ENCODE peak calls at places on chromosomes 3 and 15, in eight cellular contexts. I, M, H, Z, G, Q, Y and R are unnamed samples.
A peak's percentile ranks its signal among the peaks of the same experiment; 100 is the strongest.

GRCh38 chr15:62775932-62776331 is 266.6 kb upstream of the TPM1 start:
- DNase-seq in I (no peak), G (no peak), H (no peak), Y (no peak), Q (no peak), Z (no peak), M (no peak), R (no peak)

GRCh38 chr15:89645680-89646079 is 9.6 kb downstream of the KIF7 start:
- DNase-seq in Y (no peak), G (no peak), I (no peak), Z (no peak), Q (no peak), M (no peak), H (no peak), R (no peak)

GRCh38 chr15:66858423-66859207 is 156.6 kb downstream of the SMAD6 start:
- DNase-seq in G (no peak), M (no peak), Q (peak; percentile 30), H (no peak), Z (no peak), I (no peak), Y (no peak), R (no peak)

GRCh38 chr3:42660898-42661297 is 7.4 kb downstream of the ZBTB47 start:
- DNase-seq in I (peak; percentile 64), Y (peak; percentile 70), M (no peak), H (no peak), Z (no peak), G (no peak), Q (no peak), R (peak; percentile 42)

GRCh38 chr3:171163724-171164465 is 137.4 kb upstream of the SLC2A2 start:
- DNase-seq in Q (peak; percentile 16), Y (no peak), Z (peak; percentile 68), M (no peak), G (no peak), I (no peak), H (no peak), R (no peak)

GRCh38 chr3:45034612-45035252 is 8.6 kb downstream of the CLEC3B start:
- DNase-seq in Y (peak; percentile 65), M (no peak), H (peak; percentile 87), Q (no peak), I (peak; percentile 82), Z (no peak), G (peak; percentile 67), R (peak; percentile 35)

GRCh38 chr3:182323126-182323727 is 470.1 kb upstream of the ATP11B start:
- DNase-seq in Y (no peak), M (no peak), Z (no peak), G (no peak), H (no peak), Q (no peak), I (no peak), R (no peak)

GRCh38 chr3:79202471-79203143 is 565.2 kb downstream of the ROBO1 start:
- DNase-seq in M (no peak), I (no peak), Y (no peak), H (no peak), G (no peak), Q (no peak), Z (no peak), R (no peak)

GRCh38 chr3:159765025-159765859 is 223.4 kb upstream of the IL12A start:
- DNase-seq in Q (peak; percentile 99), M (peak; percentile 98), H (no peak), Y (peak; percentile 68), Z (peak; percentile 98), G (peak; percentile 69), I (peak; percentile 82), R (no peak)

GRCh38 chr3:55474213-55474632 is 12.9 kb downstream of the WNT5A start:
- DNase-seq in H (no peak), M (no peak), Z (no peak), I (no peak), Y (no peak), Q (peak; percentile 47), G (no peak), R (no peak)

GRCh38 chr3:54897028-54897711 is 30.7 kb downstream of the LRTM1 start:
- DNase-seq in Z (no peak), Q (peak; percentile 88), G (no peak), Y (no peak), H (no peak), M (peak; percentile 86), I (no peak), R (no peak)

GRCh38 chr3:197298858-197299854 is 744 bp upstream of the DLG1 start:
- DNase-seq in H (peak; percentile 23), Z (peak; percentile 84), M (no peak), Y (peak; percentile 43), I (peak; percentile 47), G (peak; percentile 26), Q (peak; percentile 28), R (peak; percentile 66)

GRCh38 chr3:194396561-194396896 is 2.5 kb downstream of the GP5 start:
- DNase-seq in H (no peak), M (no peak), Z (no peak), Q (no peak), I (no peak), Y (no peak), G (no peak), R (no peak)

GRCh38 chr15:27989428-27989827 is 109.7 kb downstream of the OCA2 start:
- DNase-seq in I (no peak), M (no peak), Y (no peak), Q (no peak), H (no peak), Z (no peak), G (no peak), R (no peak)

GRCh38 chr3:193869221-193870201 is 266.4 kb upstream of the HES1 start:
- DNase-seq in Q (peak; percentile 96), Y (peak; percentile 39), H (peak; percentile 19), I (peak; percentile 68), Z (peak; percentile 97), G (peak; percentile 51), M (peak; percentile 91), R (no peak)

GRCh38 chr3:191412764-191413163 is 48.2 kb upstream of the PYDC2 start:
- DNase-seq in Z (peak; percentile 80), I (no peak), Y (no peak), H (no peak), Q (peak; percentile 92), G (no peak), M (peak; percentile 97), R (no peak)

GRCh38 chr15:68774120-68774519 is 46.6 kb downstream of the ANP32A start:
- DNase-seq in H (no peak), Q (no peak), Z (no peak), G (no peak), Y (no peak), I (no peak), M (no peak), R (no peak)

GRCh38 chr3:165389064-165389463 is 192.9 kb upstream of the SLITRK3 start:
- DNase-seq in Y (no peak), I (no peak), G (no peak), H (no peak), Q (no peak), M (no peak), Z (no peak), R (no peak)

GRCh38 chr3:44885618-44886017 is 11.2 kb downstream of the TGM4 start:
- DNase-seq in Q (peak; percentile 95), I (no peak), Z (peak; percentile 97), M (peak; percentile 96), H (no peak), G (no peak), Y (peak; percentile 75), R (no peak)

GRCh38 chr3:186823391-186823790 is 17.1 kb upstream of the RFC4 start:
- DNase-seq in Z (no peak), G (no peak), H (no peak), Y (no peak), M (peak; percentile 44), Q (peak; percentile 56), I (no peak), R (no peak)

GRCh38 chr3:13834258-13835035 is 45.4 kb downstream of the WNT7A start:
- DNase-seq in M (no peak), Y (no peak), G (no peak), Q (no peak), H (no peak), I (no peak), Z (no peak), R (no peak)

GRCh38 chr3:89859738-89860137 is 752.3 kb downstream of the EPHA3 start:
- DNase-seq in M (no peak), Z (no peak), Y (no peak), I (no peak), G (no peak), Q (no peak), H (no peak), R (no peak)

GRCh38 chr3:40516201-40516600 is 8.6 kb upstream of the ZNF621 start:
- DNase-seq in M (peak; percentile 31), H (no peak), G (no peak), Z (no peak), Q (peak; percentile 84), I (no peak), Y (no peak), R (no peak)

GRCh38 chr3:185071401-185071800 is 81.5 kb downstream of the C3orf70 start:
- DNase-seq in M (no peak), H (no peak), Z (no peak), Y (no peak), I (no peak), Q (no peak), G (no peak), R (no peak)

GRCh38 chr3:185069023-185069422 is 83.8 kb downstream of the C3orf70 start:
- DNase-seq in G (no peak), Q (no peak), M (no peak), H (no peak), Z (no peak), I (no peak), Y (no peak), R (no peak)

GRCh38 chr3:185067173-185067572 is 85.7 kb downstream of the C3orf70 start:
- DNase-seq in I (no peak), G (no peak), M (no peak), Q (no peak), H (no peak), Z (no peak), Y (no peak), R (no peak)

GRCh38 chr3:185070491-185071335 is 82.1 kb downstream of the C3orf70 start:
- DNase-seq in Y (no peak), Z (peak; percentile 21), G (no peak), I (peak; percentile 37), H (no peak), M (peak; percentile 25), Q (peak; percentile 6), R (peak; percentile 12)

GRCh38 chr3:185069583-185070030 is 83.3 kb downstream of the C3orf70 start:
- DNase-seq in H (peak; percentile 19), Y (no peak), Z (no peak), M (no peak), I (no peak), Q (no peak), G (no peak), R (no peak)
- TF ChIP-seq CTCF in H (peak; percentile 46), Y (no peak), Z (no peak), M (no peak), I (no peak), Q (no peak), G (no peak), R (no peak)

GRCh38 chr3:52458031-52458760 is 2.8 kb downstream of the NISCH start:
- DNase-seq in I (no peak), H (no peak), Z (peak; percentile 45), G (no peak), Y (no peak), M (no peak), Q (no peak), R (no peak)
- H3K4me3 ChIP-seq in I (no peak overlapping the region), H (no peak overlapping the region), Z (no peak overlapping the region), G (no peak overlapping the region), Y (no peak overlapping the region), M (no peak overlapping the region), Q (no peak overlapping the region), R (no peak overlapping the region)

GRCh38 chr15:40038654-40039543 is at the start of gene SRP14:
- DNase-seq in Z (peak; percentile 89), I (peak; percentile 97), H (peak; percentile 93), Y (peak; percentile 96), Q (peak; percentile 93), M (peak; percentile 91), G (peak; percentile 97), R (peak; percentile 96)
- TF ChIP-seq CTCF in Z (no peak), I (peak; percentile 17), H (peak; percentile 1), Y (peak; percentile 18), Q (no peak), M (no peak), G (peak; percentile 23), R (no peak)

GRCh38 chr15:26970712-26971210 is at the start of gene GABRG3:
- DNase-seq in M (no peak), Q (peak; percentile 36), H (no peak), I (no peak), Z (no peak), Y (no peak), G (no peak), R (no peak)
- H3K4me3 ChIP-seq in M (no peak within 1 kb of the TSS), Q (no peak within 1 kb of the TSS), H (no peak within 1 kb of the TSS), I (no peak within 1 kb of the TSS), Z (no peak within 1 kb of the TSS), Y (no peak within 1 kb of the TSS), G (no peak within 1 kb of the TSS), R (no peak within 1 kb of the TSS)